ENCODE peak calls at places on chromosomes 4 and X, in four cellular contexts. F is fibroblast of mammary gland, R is left ventricle myocardium inferior, H is hepatocyte. V is an unnamed sample.

GRCh38 chr4:137674066-137674465 is 141.8 kb upstream of the PCDH18 start:
- DNase-seq in H (no peak), R (no peak), F (peak; percentile 83), V (no peak)

GRCh38 chr4:113106076-113106475 is 56.6 kb downstream of the ANK2 start:
- DNase-seq in F (peak; percentile 66), R (no peak), H (peak; percentile 68), V (no peak)

GRCh38 chrX:120299928-120300327 is 11.3 kb downstream of the TMEM255A start:
- DNase-seq in R (no peak), H (no peak), F (no peak), V (no peak)

GRCh38 chrX:3939967-3940610 is 226.6 kb upstream of the PRKX start:
- DNase-seq in R (no peak), H (peak; percentile 42), F (peak; percentile 24), V (no peak)

GRCh38 chr4:3358660-3359059 is 65.8 kb downstream of the RGS12 start:
- DNase-seq in H (no peak), R (no peak), F (no peak), V (no peak)

GRCh38 chr4:101258782-101259353 is 88.5 kb downstream of the PPP3CA start:
- DNase-seq in R (no peak), F (peak; percentile 18), H (no peak), V (no peak)

GRCh38 chr4:142353149-142353738 is 492.9 kb downstream of the INPP4B start:
- DNase-seq in R (no peak), F (peak; percentile 83), H (peak; percentile 84), V (no peak)

GRCh38 chr4:98000940-98001339 is 142.3 kb downstream of the STPG2 start:
- DNase-seq in H (no peak), R (no peak), F (no peak), V (no peak)

GRCh38 chrX:12974217-12974796 is 603 bp upstream of the TMSB4X start:
- DNase-seq in R (peak; percentile 65), F (peak; percentile 69), H (peak; percentile 85), V (peak; percentile 93)

GRCh38 chr4:169658970-169659735 is 38.8 kb downstream of the CLCN3 start:
- DNase-seq in H (no peak), F (no peak), R (no peak), V (no peak)

GRCh38 chr4:18020145-18020670 is 1.3 kb downstream of the LCORL start:
- DNase-seq in H (peak; percentile 8), F (peak; percentile 32), R (no peak), V (no peak)

GRCh38 chr4:154368060-154368459 is 123.5 kb downstream of the DCHS2 start:
- DNase-seq in R (no peak), F (no peak), H (no peak), V (no peak)

GRCh38 chrX:109856974-109857373 is 123.9 kb upstream of the ACSL4 start:
- DNase-seq in R (no peak), H (peak; percentile 40), F (peak; percentile 34), V (no peak)

GRCh38 chrX:8607326-8607725 is 124.6 kb downstream of the ANOS1 start:
- DNase-seq in H (no peak), R (no peak), F (peak; percentile 56), V (no peak)

GRCh38 chr4:40055873-40056721 is 553 bp upstream of the N4BP2 start:
- DNase-seq in F (peak; percentile 90), R (peak; percentile 66), H (peak; percentile 80), V (peak; percentile 46)

GRCh38 chrX:113545040-113545439 is 704.4 kb upstream of the AMOT start:
- DNase-seq in F (no peak), H (no peak), R (no peak), V (no peak)

GRCh38 chr4:176123710-176124407 is 58.2 kb downstream of the WDR17 start:
- DNase-seq in R (no peak), F (peak; percentile 35), H (peak; percentile 22), V (no peak)

GRCh38 chrX:348461-349117 is 30.0 kb upstream of the GTPBP6 start:
- DNase-seq in R (peak; percentile 9), H (no peak), F (no peak), V (no peak)

GRCh38 chr4:152193059-152193458 is 342.8 kb downstream of the FBXW7 start:
- DNase-seq in F (no peak), R (no peak), H (no peak), V (no peak)

GRCh38 chr4:106316773-106317409 is 541 bp downstream of the AIMP1 start:
- DNase-seq in R (no peak), F (peak; percentile 11), H (peak; percentile 15), V (no peak)

GRCh38 chr4:99221980-99222379 is 2.9 kb upstream of the ADH6 start:
- DNase-seq in R (no peak), F (peak; percentile 20), H (peak; percentile 18), V (no peak)

GRCh38 chrX:137550561-137551305 is 15.2 kb upstream of the ZIC3 start:
- DNase-seq in H (no peak), R (no peak), F (no peak), V (no peak)

GRCh38 chrX:119667111-119667928 is 25.6 kb downstream of the SEPTIN6 start:
- DNase-seq in F (peak; percentile 68), R (peak; percentile 36), H (no peak), V (no peak)

GRCh38 chr4:108762559-108763225 is at the start of gene ETNPPL:
- DNase-seq in F (no peak), H (peak; percentile 47), R (peak; percentile 31), V (no peak)

GRCh38 chr4:123822353-123822752 is 425.8 kb downstream of the SPRY1 start:
- DNase-seq in R (no peak), H (no peak), F (no peak), V (no peak)

GRCh38 chr4:106486533-106486932 is 118.0 kb upstream of the GIMD1 start:
- DNase-seq in R (no peak), F (no peak), H (no peak), V (no peak)

GRCh38 chr4:155548173-155548572 is 118.5 kb upstream of the GUCY1A1 start:
- DNase-seq in H (no peak), F (peak; percentile 65), R (no peak), V (no peak)

GRCh38 chr4:273312-274017 is 31.8 kb downstream of the ZNF732 start:
- DNase-seq in H (no peak), F (no peak), R (no peak), V (no peak)

GRCh38 chrX:31006027-31006426 is 65.8 kb downstream of the FTHL17 start:
- DNase-seq in H (no peak), F (no peak), R (no peak), V (no peak)

GRCh38 chrX:107205770-107206696 is at the start of the genes DNAAF6 and NUP62CL:
- DNase-seq in H (peak; percentile 70), R (peak; percentile 36), F (peak; percentile 7), V (peak; percentile 16)

GRCh38 chr4:120918788-120919187 is 3.7 kb downstream of the PRDM5 start:
- DNase-seq in R (peak; percentile 40), F (no peak), H (no peak), V (no peak)

GRCh38 chr4:81997313-81997712 is 376.5 kb downstream of the HNRNPD start:
- DNase-seq in H (no peak), F (no peak), R (no peak), V (no peak)

GRCh38 chr4:151604238-151604637 is 156.6 kb downstream of the GATB start:
- DNase-seq in H (no peak), R (no peak), F (peak; percentile 46), V (no peak)

GRCh38 chr4:8410641-8411271 is 29.8 kb downstream of the ACOX3 start:
- DNase-seq in R (peak; percentile 66), H (peak; percentile 80), F (peak; percentile 47), V (no peak)

GRCh38 chrX:2701600-2701999 is 10.5 kb downstream of the CD99 start:
- DNase-seq in F (no peak), H (no peak), R (peak; percentile 64), V (no peak)

GRCh38 chrX:120790118-120790517 is 85.5 kb downstream of the CT47B1 start:
- DNase-seq in H (peak; percentile 83), F (peak; percentile 83), R (no peak), V (peak; percentile 13)

GRCh38 chrX:16658284-16658683 is 8.3 kb downstream of the S100G start:
- DNase-seq in F (peak; percentile 51), H (no peak), R (no peak), V (no peak)

GRCh38 chr4:139509727-139510410 is 46.1 kb downstream of the SETD7 start:
- DNase-seq in H (peak; percentile 46), F (no peak), R (no peak), V (no peak)
- TF ChIP-seq CTCF in H (peak; percentile 47), F (peak; percentile 36), R (peak; percentile 71), V (no peak)

GRCh38 chr4:24192018-24192641 is 302.3 kb upstream of the PPARGC1A start:
- DNase-seq in R (no peak), F (no peak), H (no peak), V (no peak)

GRCh38 chr4:24202579-24202978 is 312.7 kb upstream of the PPARGC1A start:
- DNase-seq in H (no peak), F (no peak), R (no peak), V (no peak)

GRCh38 chr4:24196785-24197184 is 306.9 kb upstream of the PPARGC1A start:
- DNase-seq in H (no peak), R (no peak), F (no peak), V (no peak)

GRCh38 chr4:24195976-24196736 is 306.3 kb upstream of the PPARGC1A start:
- DNase-seq in F (no peak), R (no peak), H (peak; percentile 19), V (no peak)

DNA sequence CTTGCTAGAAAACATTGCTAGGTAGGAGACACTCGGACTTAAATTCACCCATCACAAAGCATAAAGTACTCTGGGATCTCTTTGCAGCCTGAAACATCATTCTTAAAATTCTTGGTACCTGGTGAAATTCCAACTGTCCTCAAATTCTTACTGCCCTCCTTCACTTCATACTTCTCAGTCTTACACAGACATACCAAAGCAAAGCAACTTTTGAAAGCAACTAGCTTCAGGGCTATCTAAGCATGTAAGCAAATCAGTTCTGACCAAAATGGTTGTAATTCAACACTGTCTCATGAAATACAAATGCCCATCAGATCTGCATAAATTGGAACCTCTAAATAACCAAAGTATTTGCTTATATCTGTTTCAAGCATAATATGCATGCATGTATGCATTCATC is 308.0 kb upstream of the PPARGC1A start:
- DNase-seq in R (no peak), H (no peak), F (no peak), V (no peak)
- H3K4me3 ChIP-seq in R (no peak overlapping the region), H (no peak overlapping the region), F (no peak overlapping the region), V (no peak overlapping the region)

GRCh38 chr4:185134176-185134869 is 8.7 kb upstream of the SLC25A4 start:
- DNase-seq in R (no peak), H (peak; percentile 69), F (peak; percentile 62), V (no peak)
- TF ChIP-seq CTCF in R (peak; percentile 80), H (peak; percentile 84), F (peak; percentile 68), V (no peak)

GRCh38 chrX:153032397-153033118 is 23.7 kb upstream of the PNMA3 start:
- DNase-seq in H (peak; percentile 71), R (peak; percentile 74), F (peak; percentile 35), V (peak; percentile 49)
- H3K4me3 ChIP-seq in H (no peak overlapping the region), R (peak overlapping the region; percentile 58), F (peak overlapping the region; percentile 17), V (no peak overlapping the region)

DNA sequence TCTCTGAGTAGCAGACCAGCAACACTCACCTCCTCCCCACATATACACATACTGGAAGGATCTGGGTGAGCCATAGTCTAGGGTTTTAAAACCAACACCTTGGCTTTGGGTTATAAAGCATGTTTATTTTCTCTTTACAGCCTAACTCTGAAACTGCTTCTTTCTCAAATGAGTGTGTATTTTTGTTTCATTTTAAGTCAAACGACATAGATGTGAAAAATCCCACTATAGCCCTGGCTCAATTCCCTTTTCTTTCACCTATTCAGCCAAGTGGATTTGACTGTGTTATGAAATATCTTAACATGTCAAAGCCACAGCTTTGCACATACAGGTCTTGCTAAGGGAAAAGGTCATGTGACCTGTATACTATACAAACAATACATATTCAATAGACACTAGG is 13.8 kb downstream of the NEXMIF start:
- DNase-seq in R (no peak), F (no peak), H (no peak), V (no peak)
- TF ChIP-seq CTCF in R (no peak), F (no peak), H (no peak), V (no peak)

V was measured in lower leg skin.